ENCODE peak calls at places on chromosome 17, in eight cellular contexts. I is transverse colon, A is heart left ventricle, L is sigmoid colon, F is cardiac muscle cell, M is glutamatergic neuron, D is upper lobe of right lung, J is PC-3. T is an unnamed sample.

GRCh38 chr17:75034236-75034908 is 12.4 kb downstream of the ATP5PD start:
- DNase-seq in J (peak; percentile 99), F (peak; percentile 89), I (peak; percentile 88), M (peak; percentile 92), A (peak; percentile 88), L (peak; percentile 95), D (peak; percentile 91), T (peak; percentile 87)

GRCh38 chr17:39867891-39868553 is at the start of gene ZPBP2:
- DNase-seq in D (peak; percentile 59), L (no peak), A (no peak), I (peak; percentile 15), J (no peak), M (no peak), F (no peak), T (no peak)

GRCh38 chr17:78049609-78050008 is 78.9 kb downstream of the TMC6 start:
- DNase-seq in F (no peak), A (no peak), J (no peak), I (no peak), L (no peak), D (no peak), M (no peak), T (no peak)

GRCh38 chr17:146983-147761 is 9.8 kb downstream of the SCGB1C2 start:
- DNase-seq in M (peak; percentile 12), I (no peak), F (no peak), D (peak; percentile 65), J (no peak), L (peak; percentile 55), A (no peak), T (no peak)

GRCh38 chr17:27475070-27475673 is 18.9 kb downstream of the KSR1 start:
- DNase-seq in F (no peak), M (no peak), D (peak; percentile 28), A (no peak), J (no peak), L (no peak), I (no peak), T (no peak)

GRCh38 chr17:6753006-6753445 is 2.8 kb upstream of the XAF1 start:
- DNase-seq in F (peak; percentile 94), J (peak; percentile 44), I (peak; percentile 31), L (peak; percentile 80), A (peak; percentile 79), M (no peak), D (no peak), T (peak; percentile 93)

GRCh38 chr17:66829386-66829864 is 5.5 kb upstream of the CACNG5 start:
- DNase-seq in I (peak; percentile 13), M (no peak), A (no peak), J (peak; percentile 77), F (peak; percentile 82), L (peak; percentile 63), D (no peak), T (peak; percentile 74)

GRCh38 chr17:50909765-50910661 is 43.9 kb upstream of the TOB1 start:
- DNase-seq in J (no peak), M (no peak), L (no peak), F (no peak), I (no peak), A (no peak), D (no peak), T (no peak)

GRCh38 chr17:79065105-79065670 is 9.4 kb upstream of the ENGASE start:
- DNase-seq in F (peak; percentile 54), A (no peak), M (peak; percentile 52), I (peak; percentile 75), J (peak; percentile 78), L (peak; percentile 63), D (peak; percentile 51), T (no peak)

GRCh38 chr17:80122926-80123505 is 21.6 kb downstream of the GAA start:
- DNase-seq in J (no peak), L (peak; percentile 30), I (no peak), F (no peak), M (no peak), D (no peak), A (no peak), T (no peak)

GRCh38 chr17:17859909-17860760 is 23.3 kb upstream of the SREBF1 start:
- DNase-seq in A (peak; percentile 88), M (peak; percentile 75), J (peak; percentile 78), D (peak; percentile 86), I (peak; percentile 68), F (peak; percentile 66), L (peak; percentile 82), T (peak; percentile 50)

GRCh38 chr17:7304179-7304578 is 3.2 kb upstream of the EIF5A start:
- DNase-seq in D (no peak), F (no peak), I (no peak), M (no peak), J (no peak), A (no peak), L (no peak), T (no peak)

GRCh38 chr17:35757243-35757642 is 3.4 kb upstream of the C17orf50 start:
- DNase-seq in F (no peak), I (no peak), L (no peak), A (no peak), J (no peak), D (no peak), M (no peak), T (no peak)

GRCh38 chr17:41415833-41416335 is 8.5 kb downstream of the KRT37 start:
- DNase-seq in A (peak; percentile 34), I (no peak), J (no peak), D (no peak), M (no peak), L (no peak), F (no peak), T (peak; percentile 44)

GRCh38 chr17:3020381-3020780 is 43.0 kb downstream of the OR1D5 start:
- DNase-seq in A (peak; percentile 4), M (no peak), F (no peak), D (no peak), I (no peak), L (peak; percentile 37), J (no peak), T (no peak)

GRCh38 chr17:75010683-75011406 is 1.6 kb upstream of the MRPL58 start:
- DNase-seq in I (peak; percentile 56), A (peak; percentile 75), F (peak; percentile 38), L (peak; percentile 90), J (peak; percentile 65), D (no peak), M (peak; percentile 71), T (peak; percentile 35)

DNA sequence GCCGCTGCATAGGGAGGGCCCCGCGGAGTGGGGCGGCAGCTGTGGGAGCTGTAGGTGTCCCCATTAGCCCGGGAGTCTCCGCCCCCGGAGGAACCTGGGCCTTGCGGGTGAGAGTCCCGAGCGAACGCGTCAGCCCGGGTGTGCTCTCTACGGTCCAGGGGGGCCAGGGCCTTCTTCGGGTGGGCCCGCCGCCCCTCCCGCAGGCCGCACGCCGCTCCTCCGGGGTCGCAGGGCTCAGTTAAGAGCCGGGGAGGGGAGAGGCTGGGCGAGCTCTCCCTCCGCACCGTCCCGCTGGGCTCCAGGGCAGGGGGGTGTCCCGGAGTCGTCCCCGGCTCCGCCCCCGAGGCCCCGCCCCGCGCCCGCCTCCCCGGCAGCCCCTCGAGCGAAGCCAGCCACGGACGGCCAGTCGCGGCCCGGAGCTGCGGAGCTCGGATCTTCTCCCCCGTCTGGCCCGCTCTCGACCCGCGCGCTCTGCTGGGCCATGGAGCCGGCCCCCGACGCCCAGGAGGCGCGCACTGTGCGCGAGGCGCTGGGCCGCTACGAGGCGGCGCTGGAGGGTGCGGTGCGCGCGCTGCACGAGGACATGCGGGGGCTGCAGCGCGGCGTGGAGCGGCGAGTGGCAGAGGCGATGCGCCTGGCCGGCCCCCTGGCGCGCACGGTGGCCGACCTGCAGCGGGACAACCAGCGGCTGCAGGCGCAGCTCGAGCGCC is at the start of gene SMTNL2:
- DNase-seq in A (peak; percentile 83), M (peak; percentile 84), D (peak; percentile 69), F (peak; percentile 32), I (no peak), J (no peak), L (peak; percentile 73), T (no peak)
- TF ChIP-seq CTCF in A (no peak), M (peak; percentile 14), D (no peak), F (no peak), I (no peak), J (no peak), L (no peak), T (no peak)

DNA sequence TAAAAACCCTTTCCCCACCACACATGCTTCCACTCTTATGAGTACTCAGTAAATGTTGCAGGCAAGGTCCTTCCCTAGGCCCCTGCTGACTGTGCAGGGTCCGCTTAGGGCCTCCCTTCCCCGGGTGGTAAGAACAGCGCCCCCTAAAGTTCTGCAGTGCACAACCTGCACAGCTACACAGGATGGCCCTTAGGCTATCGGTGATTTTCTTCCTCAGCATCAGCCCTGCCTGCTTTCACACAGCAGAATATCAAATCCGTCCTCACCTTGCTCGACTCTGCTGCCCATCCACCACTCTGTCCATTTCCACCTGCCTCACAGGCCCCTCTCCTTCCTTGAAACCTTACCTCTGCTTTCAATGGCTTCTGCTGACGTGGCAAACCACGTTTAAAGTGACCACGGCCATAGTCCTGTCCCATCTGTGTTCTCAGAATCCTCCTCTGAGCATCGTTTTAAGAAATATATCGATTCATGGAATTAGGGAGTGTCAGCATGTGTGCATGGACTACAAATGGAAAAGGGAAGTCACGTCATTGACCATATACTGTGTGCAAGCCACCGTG is 51.4 kb upstream of the TMEM132E start:
- DNase-seq in A (no peak), L (no peak), M (peak; percentile 61), I (no peak), J (no peak), F (no peak), D (no peak), T (no peak)
- TF ChIP-seq CTCF in A (no peak), L (no peak), M (peak; percentile 74), I (no peak), J (peak; percentile 29), F (no peak), D (no peak), T (no peak)

DNA sequence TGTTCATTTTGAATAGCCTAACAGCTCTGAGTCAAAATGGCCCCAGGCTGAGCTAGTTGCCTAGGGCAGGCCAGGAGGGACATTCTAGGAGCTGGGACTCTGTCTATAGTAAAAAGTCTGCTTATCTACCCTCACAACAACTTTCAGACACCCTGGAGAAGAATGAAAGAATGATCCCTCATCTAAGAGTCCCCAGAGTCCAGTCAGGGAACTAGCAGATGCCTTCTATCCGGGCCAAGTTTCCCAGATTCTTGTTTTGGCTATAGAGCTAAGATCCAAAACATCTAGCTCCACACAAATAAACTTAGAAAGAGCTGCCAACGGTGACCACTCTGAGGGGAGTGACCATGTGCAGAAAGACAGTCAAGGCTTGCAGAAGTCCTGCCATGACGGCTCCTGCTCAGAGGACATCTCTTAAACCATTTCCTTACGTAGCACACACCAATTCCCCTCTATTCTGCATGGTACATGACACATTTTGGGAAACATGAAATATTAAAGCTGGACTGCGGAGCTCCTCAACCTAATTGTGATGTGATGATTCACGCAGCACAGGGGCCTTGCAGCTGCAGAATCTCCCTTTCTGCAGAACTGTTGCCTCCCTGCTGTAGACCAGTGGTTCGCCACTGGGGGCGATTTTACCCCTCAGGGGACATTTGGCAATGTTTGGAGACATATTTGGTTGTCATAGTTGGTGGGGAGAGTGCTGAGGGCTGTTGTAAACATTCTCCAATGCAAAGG is 24.2 kb downstream of the FAM20A start:
- DNase-seq in I (no peak), A (peak; percentile 62), L (peak; percentile 72), M (no peak), D (no peak), F (peak; percentile 89), J (no peak), T (peak; percentile 13)
- TF ChIP-seq CTCF in I (no peak), A (no peak), L (no peak), M (no peak), D (no peak), F (peak; percentile 41), J (no peak), T (no peak)

DNA sequence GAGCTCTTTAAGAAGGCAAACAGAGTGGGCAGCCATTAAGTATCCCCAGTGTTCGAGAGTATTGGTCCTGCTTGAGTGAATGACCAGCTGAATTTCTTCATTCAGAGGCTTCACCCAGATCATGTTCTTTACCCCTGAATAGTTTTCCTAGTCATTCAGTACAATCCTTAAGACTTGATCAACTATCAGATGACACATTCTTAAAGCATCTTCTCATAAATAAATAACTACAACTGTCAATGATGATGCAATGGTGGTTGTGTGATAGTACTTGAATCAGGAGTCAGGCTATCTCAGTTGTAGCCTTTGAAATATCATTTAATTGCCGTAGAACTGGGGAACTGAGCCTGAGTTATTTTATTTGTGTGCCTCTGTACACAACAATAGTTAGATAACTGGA is 416.8 kb upstream of the CCL2 start:
- DNase-seq in D (no peak), I (no peak), F (no peak), M (no peak), J (no peak), L (no peak), A (no peak), T (no peak)
- TF ChIP-seq CTCF in D (no peak), I (no peak), F (no peak), M (no peak), J (no peak), L (no peak), A (no peak), T (no peak)